ENCODE peak calls at places on chromosomes 2 and 18, in ten cellular contexts. C is CD4-positive, CD25-positive, alpha-beta regulatory T cell; H is endothelial cell of umbilical vein; P is adipocyte; G is cardiac muscle cell; J is upper lobe of right lung; N is adrenal gland; X is mesenchymal stem cell; O is GM23248; F is GM12878. B is an unnamed sample. For H3K27me3 and H3K4me1, the result is how much of the 10 kb centered on the place peaks cover.

GRCh38 chr2:47344890-47345583 is 57.9 kb upstream of the MSH2 start:
- DNase-seq in C (no peak), H (peak), P (peak), G (peak), J (peak), N (peak), X (peak), O (peak), F (no peak), B (peak)

GRCh38 chr2:96396587-96396986 is 61.0 kb downstream of the NCAPH start:
- DNase-seq in C (no peak), H (no peak), P (no peak), G (no peak), J (peak), N (peak), X (no peak), O (no peak), F (no peak), B (no peak)

GRCh38 chr2:127864877-127865276 is 6.9 kb upstream of the POLR2D start:
- DNase-seq in C (no peak), H (no peak), P (peak), G (no peak), J (no peak), N (no peak), X (peak), O (peak), F (no peak), B (peak)

GRCh38 chr18:74446631-74447403 is 10.3 kb downstream of the DIPK1C start:
- DNase-seq in C (no peak), H (no peak), P (no peak), G (no peak), J (no peak), N (no peak), X (no peak), O (no peak), F (no peak), B (no peak)

GRCh38 chr2:227411320-227411989 is 23.7 kb upstream of the SCYGR1 start:
- DNase-seq in C (no peak), H (no peak), P (no peak), G (peak), J (no peak), N (no peak), X (peak), O (peak), F (peak), B (no peak)

GRCh38 chr18:8984131-8984670 is 118.3 kb upstream of the NDUFV2 start:
- DNase-seq in C (no peak), H (no peak), P (no peak), G (no peak), J (no peak), N (no peak), X (no peak), O (no peak), F (no peak), B (no peak)

GRCh38 chr18:13067124-13067523 is 76.0 kb downstream of the CEP192 start:
- DNase-seq in C (no peak), H (no peak), P (no peak), G (no peak), J (no peak), N (no peak), X (no peak), O (no peak), F (peak), B (no peak)

GRCh38 chr2:223262946-223263345 is 211.0 kb downstream of the KCNE4 start:
- DNase-seq in C (no peak), H (no peak), P (no peak), G (no peak), J (no peak), N (no peak), X (peak), O (peak), F (no peak), B (no peak)

DNA sequence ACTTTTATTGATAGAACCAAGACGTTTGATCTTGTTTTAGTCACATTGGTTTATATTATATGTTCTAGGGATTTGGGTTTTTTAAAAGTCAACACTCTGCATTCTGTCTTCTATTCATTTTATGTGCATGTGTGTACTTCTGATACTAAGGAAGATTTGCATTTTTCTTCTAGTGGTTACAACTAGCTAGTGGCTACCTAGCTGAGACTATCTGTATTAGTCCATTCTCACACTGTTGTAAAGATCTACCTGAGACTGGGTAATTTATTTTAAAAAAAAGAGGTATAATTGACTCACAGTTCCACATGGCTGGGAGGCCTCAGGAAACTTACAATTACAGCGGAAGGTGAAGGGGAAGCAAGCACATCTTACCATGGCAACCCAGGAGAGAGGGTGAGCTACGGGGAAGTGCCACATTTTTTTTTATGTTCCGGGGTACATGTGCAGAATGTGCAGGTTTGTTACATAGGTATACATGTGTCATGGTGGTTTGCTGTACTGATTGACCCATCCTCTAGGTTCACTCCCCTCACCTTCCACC is 69.9 kb downstream of the SP100 start:
- DNase-seq in C (no peak), H (no peak), P (no peak), G (no peak), J (no peak), N (no peak), X (no peak), O (no peak), F (no peak), B (no peak)
- H3K27me3 ChIP-seq in C (under half), H (under half), P (under half), G (under half), J (under half), N (under half), X (under half), O (under half), F (under half), B (under half)

DNA sequence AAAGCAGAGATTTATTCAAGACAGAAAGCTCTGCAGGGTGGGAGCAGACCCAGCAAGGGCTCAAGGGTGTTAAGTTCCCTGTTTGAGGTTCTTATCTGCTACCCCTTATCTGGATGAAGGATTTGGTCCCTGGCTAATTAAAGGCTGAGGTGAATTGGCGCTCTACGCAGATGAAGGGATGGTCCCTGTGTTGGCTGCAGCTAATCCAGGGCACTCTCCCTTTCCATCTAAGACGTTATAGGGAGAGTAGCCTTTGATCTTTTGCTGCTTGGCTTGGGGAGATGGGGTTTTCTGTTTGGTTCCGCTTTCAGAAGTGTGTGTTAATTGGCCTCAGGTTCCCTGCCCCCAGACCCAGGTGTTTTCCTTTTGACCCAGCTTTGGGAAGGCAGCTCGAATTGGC is 17.0 kb downstream of the FAM228A start:
- DNase-seq in C (no peak), H (no peak), P (no peak), G (no peak), J (no peak), N (no peak), X (no peak), O (no peak), F (no peak), B (no peak)
- H3K4me1 ChIP-seq in C (under half), H (under half), P (under half), G (under half), J (under half), N (under half), X (under half), O (under half), F (under half), B (under half)

DNA sequence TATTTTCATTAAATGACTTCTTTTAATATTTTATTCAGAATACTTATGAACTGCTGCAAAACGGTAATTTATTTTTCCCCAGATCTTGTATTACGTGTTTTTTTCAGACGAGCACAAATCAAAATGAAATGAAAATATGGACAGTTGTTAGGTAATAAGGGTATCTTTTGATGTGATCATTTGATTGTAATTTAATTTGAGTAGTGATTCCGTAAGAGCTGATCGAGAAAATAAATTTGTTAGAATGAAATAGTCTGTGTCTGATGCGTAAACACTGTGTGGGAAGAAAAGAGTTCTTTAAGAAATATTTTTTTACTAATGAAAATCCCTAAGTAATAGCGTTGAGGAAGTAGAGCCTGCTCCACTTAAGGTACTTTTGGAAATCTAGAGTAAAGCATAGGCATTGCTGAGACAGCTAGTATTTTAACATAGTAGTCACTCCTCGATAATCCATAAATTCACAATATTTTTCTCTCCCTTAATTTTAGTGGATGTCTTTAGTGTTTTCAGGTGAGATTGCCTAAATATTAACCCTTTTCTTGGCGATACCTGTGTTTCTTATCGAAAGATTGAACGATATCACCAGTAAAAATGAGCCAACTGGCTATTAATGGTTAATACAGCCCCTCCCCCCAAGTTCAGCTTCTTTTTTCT is 4.5 kb downstream of the POU3F3 start:
- DNase-seq in C (no peak), H (no peak), P (no peak), G (no peak), J (no peak), N (no peak), X (no peak), O (no peak), F (no peak), B (no peak)
- H3K27me3 ChIP-seq in C (under half), H (half or more), P (half or more), G (half or more), J (half or more), N (half or more), X (half or more), O (under half), F (under half), B (under half)

DNA sequence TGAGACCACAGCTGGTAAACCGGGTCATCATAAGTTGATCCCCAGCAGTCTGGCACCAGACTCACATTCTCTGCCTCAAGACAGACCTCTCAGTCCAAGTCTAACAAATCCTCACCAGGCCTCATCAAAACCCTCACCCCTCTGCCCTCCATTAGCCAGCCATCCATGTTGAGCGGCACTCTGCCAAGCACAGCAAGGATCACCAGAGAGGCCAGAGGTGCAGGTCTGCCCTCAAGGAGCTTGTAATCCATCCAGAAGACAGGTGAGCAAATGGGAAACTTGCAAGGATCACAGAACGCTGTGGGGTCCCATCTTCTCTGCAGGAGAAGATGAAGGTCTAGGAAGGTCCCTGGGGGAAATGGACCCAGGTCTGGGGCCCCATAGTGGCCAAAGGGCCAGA is 63.6 kb downstream of the TNS1 start:
- DNase-seq in C (no peak), H (no peak), P (no peak), G (no peak), J (peak), N (no peak), X (no peak), O (no peak), F (no peak), B (no peak)
- H3K4me1 ChIP-seq in C (under half), H (under half), P (half or more), G (half or more), J (half or more), N (half or more), X (half or more), O (half or more), F (under half), B (under half)

GRCh38 chr2:179818546-179818945 is 42.9 kb downstream of the ZNF385B start:
- DNase-seq in C (no peak), H (peak), P (no peak), G (peak), J (no peak), N (no peak), X (no peak), O (peak), F (no peak), B (no peak)

GRCh38 chr2:179824961-179825360 is 36.5 kb downstream of the ZNF385B start:
- DNase-seq in C (no peak), H (no peak), P (no peak), G (no peak), J (no peak), N (no peak), X (no peak), O (no peak), F (no peak), B (no peak)

GRCh38 chr2:179826297-179826696 is 35.1 kb downstream of the ZNF385B start:
- DNase-seq in C (no peak), H (no peak), P (no peak), G (no peak), J (no peak), N (no peak), X (no peak), O (no peak), F (no peak), B (no peak)

GRCh38 chr2:179825494-179825893 is 35.9 kb downstream of the ZNF385B start:
- DNase-seq in C (no peak), H (no peak), P (no peak), G (peak), J (no peak), N (no peak), X (peak), O (no peak), F (no peak), B (no peak)

DNA sequence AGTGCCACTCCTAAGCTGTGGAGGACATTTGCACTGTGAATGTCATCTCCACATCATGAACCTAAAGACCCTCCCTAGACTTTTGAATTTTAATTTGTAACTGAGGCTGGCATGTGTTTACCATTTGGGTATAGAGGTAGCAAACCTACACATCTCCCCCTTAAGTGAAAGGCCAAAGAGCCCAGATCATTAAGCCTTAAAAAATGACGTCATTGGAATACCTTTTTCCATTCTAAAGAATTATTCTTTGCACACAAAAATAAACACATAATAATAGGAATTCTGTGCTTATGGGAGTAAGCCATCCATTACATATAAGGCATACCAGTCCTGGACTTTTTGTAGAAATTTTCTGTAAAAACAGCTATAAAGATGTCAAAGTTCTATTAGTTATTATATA is 38.9 kb downstream of the ZNF385B start:
- DNase-seq in C (no peak), H (no peak), P (no peak), G (no peak), J (no peak), N (no peak), X (no peak), O (no peak), F (no peak), B (no peak)
- H3K27me3 ChIP-seq in C (under half), H (under half), P (under half), G (under half), J (under half), N (under half), X (under half), O (under half), F (under half), B (under half)

B was measured in SJCRH30.